ENCODE peak calls at places on chromosomes 6 and 20, in five cellular contexts. U, V, E, S and B are unnamed samples.

GRCh38 chr6:72458521-72458920 is 163.3 kb upstream of the KCNQ5 start:
- DNase-seq in E (no peak), V (no peak), U (no peak), S (no peak), B (no peak)

GRCh38 chr6:12011276-12012112 is 618 bp upstream of the HIVEP1 start:
- DNase-seq in E (peak), U (peak), S (peak), V (peak), B (peak)

GRCh38 chr20:14453259-14453658 is 115.8 kb upstream of the FLRT3 start:
- DNase-seq in S (no peak), V (no peak), U (no peak), E (no peak), B (no peak)

GRCh38 chr6:11919771-11920440 is 92.2 kb upstream of the HIVEP1 start:
- DNase-seq in S (no peak), V (no peak), E (no peak), U (no peak), B (no peak)

GRCh38 chr6:13421425-13422057 is 65.9 kb downstream of the GFOD1 start:
- DNase-seq in U (no peak), V (no peak), E (no peak), S (no peak), B (no peak)

GRCh38 chr6:28884423-28885148 is 39.2 kb downstream of the TRIM27 start:
- DNase-seq in V (no peak), U (peak), S (no peak), E (no peak), B (no peak)

GRCh38 chr6:148559848-148560433 is 186.9 kb upstream of the UST start:
- DNase-seq in V (no peak), U (peak), E (peak), S (peak), B (peak)

GRCh38 chr6:6332873-6333272 is 12.4 kb upstream of the F13A1 start:
- DNase-seq in E (no peak), U (no peak), S (no peak), V (no peak), B (no peak)

GRCh38 chr6:141562181-141562800 is 570.4 kb upstream of the GJE1 start:
- DNase-seq in V (no peak), U (peak), E (no peak), S (no peak), B (peak)

GRCh38 chr6:99808992-99809391 is 185.0 kb downstream of the MCHR2 start:
- DNase-seq in S (no peak), U (no peak), V (no peak), E (no peak), B (no peak)

GRCh38 chr6:168988280-168988679 is 265.4 kb downstream of the THBS2 start:
- DNase-seq in V (no peak), E (no peak), S (no peak), U (no peak), B (no peak)

GRCh38 chr6:34671801-34672656 is 24.5 kb downstream of the ILRUN start:
- DNase-seq in U (peak), S (no peak), V (no peak), E (no peak), B (no peak)

GRCh38 chr6:11595903-11596302 is 58.4 kb downstream of the TMEM170B start:
- DNase-seq in U (no peak), S (peak), E (no peak), V (no peak), B (no peak)

GRCh38 chr6:169714178-169714577 is 10.1 kb downstream of the PHF10 start:
- DNase-seq in S (no peak), V (no peak), E (no peak), U (no peak), B (no peak)

GRCh38 chr6:138757131-138757530 is 16.4 kb upstream of the CCDC28A start:
- DNase-seq in S (no peak), V (no peak), U (peak), E (no peak), B (no peak)

GRCh38 chr6:27720607-27721580 is 191.3 kb downstream of the OR2B2 start:
- DNase-seq in V (no peak), E (no peak), U (no peak), S (peak), B (no peak)

GRCh38 chr6:79138146-79138545 is 60.1 kb upstream of the PHIP start:
- DNase-seq in S (no peak), U (no peak), E (no peak), V (no peak), B (no peak)

GRCh38 chr20:49833483-49833882 is 20.9 kb downstream of the SLC9A8 start:
- DNase-seq in U (no peak), S (no peak), V (no peak), E (no peak), B (no peak)

GRCh38 chr20:50710492-50711063 is 19.2 kb upstream of the RIPOR3 start:
- DNase-seq in S (no peak), U (peak), E (no peak), V (no peak), B (no peak)

GRCh38 chr6:54243699-54244098 is 64.5 kb upstream of the TINAG start:
- DNase-seq in S (no peak), E (no peak), U (no peak), V (no peak), B (no peak)

GRCh38 chr6:148317051-148317450 is 25.6 kb upstream of the SASH1 start:
- DNase-seq in S (no peak), U (no peak), E (no peak), V (no peak), B (no peak)

GRCh38 chr20:34834459-34834893 is 9.0 kb upstream of the NCOA6 start:
- DNase-seq in U (peak), V (no peak), S (peak), E (no peak), B (no peak)

GRCh38 chr20:64065973-64066341 is 3.0 kb downstream of the TCEA2 start:
- DNase-seq in E (no peak), S (peak), U (no peak), V (no peak), B (no peak)

GRCh38 chr6:170066679-170067078 is 224.2 kb downstream of the DLL1 start:
- DNase-seq in U (no peak), S (no peak), E (peak), V (no peak), B (peak)

GRCh38 chr20:34065260-34065659 is 46.8 kb downstream of the EIF2S2 start:
- DNase-seq in V (no peak), E (no peak), S (peak), U (no peak), B (no peak)

GRCh38 chr20:63579017-63579705 is 5.1 kb upstream of the HELZ2 start:
- DNase-seq in S (no peak), V (no peak), E (no peak), U (no peak), B (no peak)

GRCh38 chr20:37388831-37389230 is 42.9 kb downstream of the SRC start:
- DNase-seq in U (no peak), V (no peak), E (no peak), S (peak), B (peak)

GRCh38 chr6:170029416-170030283 is 261.2 kb downstream of the DLL1 start:
- DNase-seq in V (no peak), U (no peak), S (no peak), E (peak), B (peak)

GRCh38 chr6:139784222-139784769 is 409.8 kb upstream of the CITED2 start:
- DNase-seq in E (no peak), V (no peak), S (no peak), U (no peak), B (no peak)

GRCh38 chr6:8944548-8944947 is 509.2 kb upstream of the SLC35B3 start:
- DNase-seq in V (no peak), S (no peak), U (no peak), E (no peak), B (no peak)

GRCh38 chr6:38773338-38773737 is 58.2 kb downstream of the DNAH8 start:
- DNase-seq in U (peak), E (no peak), S (peak), V (no peak), B (no peak)

GRCh38 chr6:119110601-119111548 is 32.4 kb upstream of the FAM184A start:
- DNase-seq in E (no peak), V (no peak), S (peak), U (peak), B (no peak)

GRCh38 chr6:101630956-101631355 is 237.4 kb downstream of the GRIK2 start:
- DNase-seq in S (no peak), E (no peak), V (no peak), U (no peak), B (no peak)

GRCh38 chr20:53468583-53468982 is 125.1 kb downstream of the ZNF217 start:
- DNase-seq in E (no peak), U (no peak), V (no peak), S (no peak), B (no peak)

GRCh38 chr6:33323623-33323948 is 6.0 kb upstream of the ZBTB22 start:
- DNase-seq in V (no peak), E (no peak), U (no peak), S (no peak), B (no peak)

GRCh38 chr20:51540585-51540984 is 1.9 kb downstream of the NFATC2 start:
- DNase-seq in E (no peak), V (no peak), U (no peak), S (no peak), B (no peak)

DNA sequence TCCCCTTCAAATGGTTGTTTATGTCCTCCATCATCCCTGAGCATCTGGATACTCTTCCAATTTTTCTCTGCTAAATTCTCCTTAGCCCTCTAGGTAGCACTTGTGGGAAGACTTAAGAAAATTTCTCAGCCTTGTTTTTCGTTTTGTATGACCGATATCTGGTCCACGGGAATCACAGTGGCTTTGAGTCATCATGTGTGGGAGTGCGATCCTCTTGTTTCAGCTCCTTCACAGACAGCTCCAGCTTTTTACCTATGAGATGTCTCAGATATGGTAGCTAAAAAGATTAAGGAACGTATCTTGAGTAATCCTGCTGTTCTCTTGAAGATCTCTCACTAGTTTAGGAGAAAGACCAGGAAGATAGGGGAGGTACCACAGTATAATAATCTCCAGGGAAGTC is 196.1 kb downstream of the GRM1 start:
- DNase-seq in S (no peak), U (no peak), E (no peak), V (no peak), B (no peak)
- H3K27ac ChIP-seq in S (no peak), U (no peak), E (no peak), V (no peak), B (no peak)

DNA sequence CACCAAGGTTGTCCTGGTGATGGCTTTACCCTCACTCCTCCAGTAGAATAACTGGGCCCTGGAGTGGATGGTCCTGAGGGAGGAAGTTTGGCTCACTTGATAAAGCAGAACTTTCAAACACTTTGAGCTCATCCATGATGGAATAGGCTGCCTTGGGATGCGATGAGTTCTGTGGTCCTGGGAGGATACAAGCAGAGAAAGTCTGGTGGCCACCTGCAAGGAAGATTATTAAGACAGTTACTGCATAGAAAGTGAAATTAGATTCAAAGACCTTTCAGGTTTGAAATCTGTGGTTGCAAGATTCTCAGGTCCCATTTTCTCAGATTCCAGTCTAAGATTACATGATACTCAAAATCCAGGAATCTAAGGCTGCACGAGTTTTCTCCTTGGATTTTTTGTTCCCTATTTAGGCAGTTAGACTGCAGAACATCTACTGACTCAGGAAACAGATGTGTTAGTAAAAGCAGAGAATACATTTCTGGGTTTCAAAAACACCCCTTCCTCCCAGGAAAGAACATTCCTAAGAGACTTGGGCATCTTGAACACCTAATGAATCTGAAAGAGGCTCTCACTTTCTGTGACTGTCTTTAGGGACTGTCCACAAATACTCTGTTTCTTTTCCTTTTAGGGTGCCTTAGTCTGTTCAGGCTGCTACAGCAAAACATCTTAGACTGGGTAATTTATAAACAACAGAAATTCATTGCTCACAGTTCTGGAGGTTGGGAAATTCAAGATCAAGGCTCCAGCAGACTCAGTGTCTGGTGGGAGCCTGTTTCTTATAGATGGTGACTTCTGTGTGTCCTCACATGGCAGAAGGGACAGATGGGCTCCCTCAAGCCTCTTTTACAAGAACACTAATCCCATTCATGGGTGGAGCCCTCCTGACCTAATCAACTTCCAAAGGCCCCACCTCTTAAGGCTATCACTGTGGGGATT is 19.6 kb upstream of the CCN5 start:
- DNase-seq in S (no peak), E (no peak), V (no peak), U (no peak), B (no peak)
- H3K27ac ChIP-seq in S (peak), E (peak), V (peak), U (no peak), B (no peak)

GRCh38 chr6:692356-692851 is 535 bp downstream of the EXOC2 start:
- DNase-seq in E (no peak), V (no peak), S (peak), U (peak), B (no peak)
- H3K27ac ChIP-seq in E (peak), V (peak), S (peak), U (peak), B (peak)

DNA sequence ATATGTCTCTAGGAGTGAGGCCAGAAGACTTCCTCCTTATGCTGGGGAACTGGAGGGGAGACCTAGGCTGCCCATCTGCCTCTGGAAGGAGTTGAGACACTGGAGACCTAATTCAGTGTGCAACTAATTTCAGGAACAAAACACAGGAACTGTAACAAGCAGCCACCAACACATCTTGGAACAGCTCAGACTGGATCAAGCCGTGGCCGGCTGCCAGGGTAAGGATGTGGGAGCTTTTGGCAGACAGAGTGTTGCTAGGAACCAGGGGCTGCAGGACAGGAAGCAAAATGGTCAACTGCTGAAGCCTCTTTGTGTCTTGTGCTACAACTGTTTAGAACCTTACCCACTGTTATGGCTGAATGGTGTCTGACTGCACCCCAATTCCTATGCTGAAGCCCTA is 16.3 kb upstream of the MAS1 start:
- DNase-seq in E (no peak), S (no peak), U (no peak), V (no peak), B (peak)
- H3K27ac ChIP-seq in E (no peak), S (no peak), U (no peak), V (no peak), B (no peak)

GRCh38 chr6:114342826-114343781 is at the start of gene HS3ST5:
- DNase-seq in V (no peak), S (peak), U (no peak), E (no peak), B (peak)
- H3K27ac ChIP-seq in V (no peak), S (no peak), U (no peak), E (no peak), B (no peak)

DNA sequence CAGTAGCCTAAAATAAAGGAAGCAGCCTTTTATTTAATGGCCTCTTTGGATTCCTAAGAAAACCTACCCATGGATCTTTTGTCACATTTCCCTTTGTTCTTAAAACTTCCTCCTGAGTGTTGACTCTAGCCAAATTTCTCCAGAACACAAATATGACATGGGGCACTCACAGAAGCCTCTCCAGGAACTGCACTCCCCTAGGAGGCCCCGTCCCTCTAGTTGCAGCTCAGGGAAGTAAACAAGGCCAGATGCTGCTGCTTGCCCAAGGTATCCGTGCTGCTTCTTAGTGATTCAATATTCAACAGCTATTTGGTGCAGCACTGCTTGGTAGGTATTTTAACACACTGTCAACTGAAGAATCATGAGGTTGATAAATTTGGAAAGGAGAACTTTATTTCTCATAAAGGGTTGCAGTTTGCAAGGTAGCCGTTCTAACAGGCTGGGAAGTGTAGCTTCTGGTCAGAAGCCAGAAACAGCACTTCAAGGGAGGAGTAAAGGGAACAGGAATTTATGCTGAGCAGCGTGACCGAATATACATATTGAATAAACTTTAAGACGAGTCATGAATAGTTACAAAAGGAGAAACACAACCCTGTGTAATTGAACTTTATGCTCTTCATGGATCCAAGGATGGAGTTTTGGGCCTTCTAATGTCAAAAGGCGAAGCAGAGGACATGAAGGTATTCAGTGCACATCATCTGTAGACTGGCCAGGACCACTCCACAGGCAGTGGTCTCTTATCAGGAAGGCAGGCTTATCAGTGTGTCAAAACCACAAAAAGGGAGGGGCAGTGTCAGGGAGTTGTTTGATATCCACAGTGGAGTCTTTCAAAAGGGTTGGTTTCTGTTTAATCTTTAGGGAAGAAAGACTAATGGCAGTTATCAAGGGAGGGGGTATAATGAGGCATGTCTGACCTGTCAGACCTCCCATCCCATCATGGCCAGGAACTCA is 63.3 kb downstream of the CD24 start:
- DNase-seq in E (no peak), U (no peak), S (peak), V (no peak), B (no peak)
- H3K27ac ChIP-seq in E (peak), U (no peak), S (peak), V (no peak), B (no peak)

GRCh38 chr6:81166770-81167169 is 585.7 kb downstream of the TENT5A start:
- DNase-seq in U (no peak), S (no peak), E (no peak), V (no peak), B (no peak)

GRCh38 chr6:81169166-81169565 is 583.3 kb downstream of the TENT5A start:
- DNase-seq in U (no peak), S (no peak), V (no peak), E (no peak), B (no peak)

DNA sequence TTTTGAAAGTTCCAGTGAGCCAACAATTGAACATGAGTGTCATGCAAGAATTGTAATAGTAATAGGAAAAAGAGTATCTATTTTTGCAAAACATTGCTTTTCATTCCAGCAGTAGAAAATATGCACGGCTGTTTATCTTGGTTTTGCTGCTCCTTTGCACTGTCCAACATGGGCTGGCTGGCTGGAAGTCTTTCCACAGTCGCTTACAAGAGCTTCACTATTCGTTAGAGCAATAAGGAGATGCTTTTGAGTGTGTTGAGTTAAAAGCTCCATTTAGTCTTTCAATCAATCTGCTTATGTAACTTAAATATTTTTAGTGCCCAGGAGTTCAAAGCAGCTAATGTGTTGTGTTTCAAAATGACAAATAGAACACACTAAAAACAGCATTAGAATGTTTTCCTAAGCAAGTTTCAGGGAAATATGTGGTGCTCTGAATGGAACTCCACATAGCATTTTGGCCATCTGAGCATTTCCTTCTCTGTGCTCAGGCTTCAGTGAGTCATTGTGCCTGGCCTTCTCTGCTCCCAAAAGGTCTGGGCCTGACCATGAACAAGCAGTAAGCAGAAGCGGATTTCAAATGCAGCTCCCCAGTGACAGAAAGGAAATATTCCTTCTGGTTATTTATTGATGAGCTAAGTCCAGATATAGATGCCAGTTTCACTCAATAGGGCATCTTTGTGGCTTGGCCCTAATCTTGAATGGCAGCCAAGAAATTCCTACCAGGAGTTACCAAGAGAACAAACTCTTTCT is 580.3 kb downstream of the TENT5A start:
- DNase-seq in S (no peak), E (no peak), U (no peak), V (peak), B (peak)
- H3K27ac ChIP-seq in S (no peak), E (peak), U (no peak), V (peak), B (no peak)